ENCODE peak calls at places on chromosome 16, in ten cellular contexts. H is HCT116, T is uterus, E is body of pancreas, P is cardiac muscle cell, X is A549, W is fibroblast of pulmonary artery, R is A673, F is choroid plexus epithelial cell, O is AG04450. L is an unnamed sample.

GRCh38 chr16:69003500-69003899 is 102.0 kb upstream of the HAS3 start:
- DNase-seq in H (peak; percentile 42), T (no peak), E (no peak), P (no peak), X (peak; percentile 55), W (no peak), R (no peak), F (no peak), O (no peak), L (no peak)

GRCh38 chr16:86821933-86822332 is 243.6 kb downstream of the FOXL1 start:
- DNase-seq in H (no peak), T (no peak), E (no peak), P (no peak), X (no peak), W (no peak), R (no peak), F (no peak), O (no peak), L (no peak)

GRCh38 chr16:65202461-65202860 is 80.6 kb upstream of the CDH11 start:
- DNase-seq in H (no peak), T (no peak), E (no peak), P (no peak), X (no peak), W (peak; percentile 4), R (peak; percentile 33), F (no peak), O (no peak), L (no peak)

GRCh38 chr16:69253796-69254426 is 57.2 kb upstream of the VPS4A start:
- DNase-seq in H (no peak), T (peak; percentile 54), E (no peak), P (no peak), X (no peak), W (no peak), R (no peak), F (peak; percentile 79), O (no peak), L (no peak)

GRCh38 chr16:11386791-11387546 is 41.7 kb downstream of the RMI2 start:
- DNase-seq in H (no peak), T (no peak), E (no peak), P (peak; percentile 69), X (peak; percentile 30), W (peak; percentile 49), R (no peak), F (peak; percentile 45), O (no peak), L (no peak)

GRCh38 chr16:8720967-8721692 is 46.7 kb downstream of the ABAT start:
- DNase-seq in H (no peak), T (no peak), E (peak; percentile 77), P (no peak), X (no peak), W (no peak), R (no peak), F (no peak), O (no peak), L (no peak)

GRCh38 chr16:84810518-84811273 is 9.1 kb upstream of the CRISPLD2 start:
- DNase-seq in H (no peak), T (peak; percentile 62), E (peak; percentile 40), P (no peak), X (no peak), W (peak; percentile 89), R (no peak), F (peak; percentile 80), O (no peak), L (peak; percentile 86)

GRCh38 chr16:53224932-53225533 is 170.2 kb downstream of the CHD9 start:
- DNase-seq in H (no peak), T (no peak), E (no peak), P (no peak), X (peak; percentile 55), W (peak; percentile 19), R (peak; percentile 50), F (no peak), O (no peak), L (no peak)

GRCh38 chr16:67015317-67015731 is 13.6 kb upstream of the CBFB start:
- DNase-seq in H (peak; percentile 32), T (no peak), E (no peak), P (no peak), X (peak; percentile 45), W (no peak), R (peak; percentile 37), F (no peak), O (no peak), L (no peak)

GRCh38 chr16:23905027-23905426 is 69.2 kb downstream of the PRKCB start:
- DNase-seq in H (no peak), T (peak; percentile 30), E (peak; percentile 7), P (peak; percentile 84), X (peak; percentile 86), W (peak; percentile 3), R (peak; percentile 69), F (peak; percentile 55), O (peak; percentile 16), L (peak; percentile 8)

GRCh38 chr16:46918905-46919792 is 35.0 kb downstream of the GPT2 start:
- DNase-seq in H (no peak), T (no peak), E (peak; percentile 97), P (no peak), X (no peak), W (no peak), R (no peak), F (no peak), O (no peak), L (no peak)
- TF ChIP-seq CTCF in H (no peak), T (no peak), E (no peak), P (no peak), X (no peak), W (no peak), R (no peak), F (no peak), O (no peak), L (no peak)

DNA sequence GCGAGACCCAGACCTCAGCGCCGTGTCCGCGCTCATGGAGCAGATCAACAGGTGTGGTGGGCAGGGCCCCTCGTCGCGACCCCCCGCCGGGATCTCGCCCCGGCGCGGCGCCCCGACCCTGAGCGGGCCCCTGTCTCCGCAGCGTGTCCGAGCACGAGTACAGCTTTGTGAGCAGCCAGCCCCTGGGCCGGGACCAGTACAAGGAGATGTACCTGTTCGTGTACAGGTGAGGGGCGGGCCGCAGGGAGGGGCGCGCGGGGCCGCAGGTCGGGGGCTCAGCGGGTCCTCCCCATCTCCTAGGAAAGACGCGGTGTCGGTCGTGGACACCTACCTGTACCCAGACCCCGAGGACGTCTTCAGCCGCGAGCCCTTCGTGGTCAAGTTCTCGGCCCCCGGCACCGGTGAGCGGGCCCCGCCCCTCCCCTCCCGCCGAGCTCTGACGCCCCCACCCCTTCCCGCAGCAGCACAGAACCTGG is 870 bp downstream of the DNASE1L2 start:
- DNase-seq in H (no peak), T (no peak), E (no peak), P (no peak), X (no peak), W (no peak), R (no peak), F (no peak), O (no peak), L (no peak)
- H3K4me3 ChIP-seq in H (no peak overlapping the region), T (no peak overlapping the region), E (no peak overlapping the region), P (peak overlapping the region; percentile 28), X (no peak overlapping the region), W (no peak overlapping the region), R (no peak overlapping the region), F (peak overlapping the region; percentile 26), O (peak overlapping the region; percentile 36), L (peak overlapping the region; percentile 10)

DNA sequence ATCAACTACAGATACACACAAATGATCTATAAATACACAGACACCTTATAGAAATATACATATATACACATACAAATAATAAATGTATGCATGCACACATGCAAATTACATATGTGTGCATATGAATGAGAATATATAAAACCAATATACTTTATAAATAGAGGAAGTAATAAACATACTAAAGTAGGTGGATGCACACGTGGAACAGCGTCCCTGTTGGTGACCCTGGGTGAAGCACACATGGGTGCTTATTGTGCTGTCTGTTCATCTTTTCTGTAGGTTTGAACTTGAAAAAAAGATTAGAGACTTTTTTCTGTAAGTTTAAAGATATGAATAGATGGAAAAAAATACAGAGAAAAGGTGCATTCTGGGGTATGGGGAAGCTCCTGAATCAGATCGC is 111.3 kb downstream of the SDR42E1 start:
- DNase-seq in H (no peak), T (no peak), E (no peak), P (no peak), X (no peak), W (no peak), R (no peak), F (no peak), O (no peak), L (no peak)
- TF ChIP-seq CTCF in H (peak; percentile 31), T (no peak), E (no peak), P (no peak), X (no peak), W (no peak), R (peak; percentile 12), F (no peak), O (no peak), L (no peak)

DNA sequence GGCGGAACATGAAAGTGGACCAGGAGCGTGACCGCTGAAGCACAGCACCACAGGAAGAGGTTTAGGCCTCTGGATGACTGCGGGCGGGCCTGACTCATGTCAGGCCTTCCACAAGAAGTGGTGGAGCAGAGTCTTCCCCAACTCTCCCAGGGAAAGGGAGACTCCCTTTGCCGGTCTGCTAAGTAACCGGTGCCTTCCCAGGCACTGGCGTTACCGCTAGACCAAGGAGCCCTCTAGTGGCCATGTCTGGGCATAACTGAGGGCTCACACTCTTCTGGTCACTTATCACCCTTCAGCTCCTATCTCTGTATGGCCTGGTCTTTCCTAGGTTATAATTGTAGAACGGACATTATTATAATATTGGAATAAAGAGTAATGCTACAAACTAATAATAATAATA is 1931.9 kb downstream of the TP53TG3F start:
- DNase-seq in H (peak; percentile 6), T (no peak), E (peak; percentile 46), P (no peak), X (peak; percentile 40), W (peak; percentile 37), R (peak; percentile 32), F (peak; percentile 42), O (no peak), L (peak; percentile 3)
- H3K4me3 ChIP-seq in H (no peak overlapping the region), T (no peak overlapping the region), E (no peak overlapping the region), P (no peak overlapping the region), X (no peak overlapping the region), W (no peak overlapping the region), R (no peak overlapping the region), F (no peak overlapping the region), O (no peak overlapping the region), L (no peak overlapping the region)

GRCh38 chr16:88575251-88575650 is 5.0 kb downstream of the ZC3H18 start:
- DNase-seq in H (no peak), T (no peak), E (no peak), P (no peak), X (no peak), W (no peak), R (no peak), F (no peak), O (no peak), L (no peak)
- TF ChIP-seq CTCF in H (no peak), T (no peak), E (no peak), P (no peak), X (no peak), W (no peak), R (no peak), F (no peak), O (no peak), L (no peak)